ENCODE peak calls at places on chromosomes 12 and 14, in six cellular contexts. X is amniotic stem cell, V is Calu3, W is coronary artery, I is left ventricle myocardium superior, L is heart right ventricle. U is an unnamed sample.
A peak's percentile ranks its signal among the peaks of the same experiment; 100 is the strongest.

GRCh38 chr14:73743431-73743931 is 29.3 kb upstream of the PNMA1 start:
- DNase-seq in L (no peak), I (peak; percentile 73), V (no peak), W (peak; percentile 74), X (no peak), U (no peak)

GRCh38 chr14:65462411-65462810 is 49.9 kb downstream of the FUT8 start:
- DNase-seq in W (no peak), V (no peak), X (no peak), I (no peak), L (no peak), U (peak; percentile 68)

GRCh38 chr14:97299661-97300060 is 502.5 kb downstream of the VRK1 start:
- DNase-seq in V (no peak), W (no peak), X (no peak), I (no peak), L (no peak), U (no peak)

GRCh38 chr12:108630481-108631207 is 3.0 kb downstream of the SELPLG start:
- DNase-seq in X (peak; percentile 77), L (no peak), W (no peak), V (no peak), I (no peak), U (peak; percentile 59)

GRCh38 chr12:124328116-124328515 is 33.2 kb downstream of the RFLNA start:
- DNase-seq in X (no peak), W (no peak), L (peak; percentile 67), V (no peak), I (peak; percentile 84), U (no peak)

GRCh38 chr14:67418368-67419174 is 6.6 kb upstream of the PLEK2 start:
- DNase-seq in L (no peak), I (no peak), W (no peak), X (no peak), V (peak; percentile 58), U (peak; percentile 79)

GRCh38 chr12:21521541-21521940 is 4.6 kb upstream of the SPX start:
- DNase-seq in W (no peak), L (no peak), I (no peak), X (no peak), V (no peak), U (no peak)

GRCh38 chr14:104085032-104085888 is at the start of gene ASPG:
- DNase-seq in X (no peak), L (no peak), I (peak; percentile 65), V (no peak), W (peak; percentile 75), U (no peak)

GRCh38 chr14:75132374-75133086 is 5.7 kb upstream of the NEK9 start:
- DNase-seq in V (peak; percentile 65), L (peak; percentile 73), X (peak; percentile 40), W (no peak), I (no peak), U (peak; percentile 75)

GRCh38 chr14:22505751-22506710 is 83.0 kb downstream of the DAD1 start:
- DNase-seq in L (no peak), W (no peak), I (no peak), V (no peak), X (no peak), U (no peak)

GRCh38 chr14:60649815-60650381 is 621 bp upstream of the SIX1 start:
- DNase-seq in L (no peak), V (no peak), W (no peak), I (no peak), X (no peak), U (peak; percentile 87)